ENCODE peak calls at places on chromosomes 2 and 18, in seven cellular contexts. S, O, A, P, J, U and W are unnamed samples.

GRCh38 chr18:51066273-51066672 is 36.3 kb downstream of the SMAD4 start:
- DNase-seq in S (no peak), O (no peak), A (peak; percentile 78), P (no peak), J (peak; percentile 33), U (no peak), W (no peak)

GRCh38 chr2:197674060-197674459 is 1.3 kb downstream of the RFTN2 start:
- DNase-seq in S (no peak), O (no peak), A (no peak), P (no peak), J (no peak), U (no peak), W (no peak)

GRCh38 chr2:25971596-25971995 is 10.7 kb downstream of the KIF3C start:
- DNase-seq in S (no peak), O (no peak), A (no peak), P (no peak), J (no peak), U (no peak), W (no peak)

GRCh38 chr2:20185176-20186022 is 39.5 kb downstream of the SDC1 start:
- DNase-seq in S (no peak), O (no peak), A (peak; percentile 69), P (peak; percentile 34), J (peak; percentile 61), U (no peak), W (no peak)

GRCh38 chr2:37776487-37776886 is 105.0 kb upstream of the CDC42EP3 start:
- DNase-seq in S (no peak), O (peak; percentile 89), A (peak; percentile 93), P (peak; percentile 27), J (peak; percentile 94), U (peak; percentile 7), W (no peak)

GRCh38 chr18:67525328-67526110 is 9.0 kb upstream of the DSEL start:
- DNase-seq in S (peak; percentile 39), O (peak; percentile 90), A (peak; percentile 99), P (peak; percentile 94), J (peak; percentile 90), U (no peak), W (no peak)

GRCh38 chr18:22309191-22309590 is 108.5 kb downstream of the CTAGE1 start:
- DNase-seq in S (no peak), O (no peak), A (peak; percentile 85), P (peak; percentile 32), J (no peak), U (no peak), W (no peak)

GRCh38 chr18:76584414-76585310 is 89.6 kb upstream of the ZNF516 start:
- DNase-seq in S (no peak), O (no peak), A (no peak), P (no peak), J (no peak), U (no peak), W (no peak)

GRCh38 chr2:196925768-196926561 is 542 bp downstream of the PGAP1 start:
- DNase-seq in S (peak; percentile 36), O (peak; percentile 74), A (peak; percentile 26), P (peak; percentile 37), J (peak; percentile 58), U (no peak), W (peak; percentile 51)

GRCh38 chr2:45781464-45781811 is 130.0 kb downstream of the PRKCE start:
- DNase-seq in S (no peak), O (no peak), A (no peak), P (no peak), J (no peak), U (no peak), W (no peak)

GRCh38 chr2:175309799-175310198 is 128.3 kb upstream of the ATP5MC3 start:
- DNase-seq in S (no peak), O (peak; percentile 65), A (peak; percentile 10), P (peak; percentile 4), J (peak; percentile 25), U (peak; percentile 23), W (peak; percentile 70)

GRCh38 chr2:74502720-74503505 is 3.5 kb upstream of the LBX2 start:
- DNase-seq in S (no peak), O (peak; percentile 78), A (peak; percentile 84), P (peak; percentile 89), J (peak; percentile 88), U (no peak), W (peak; percentile 82)

GRCh38 chr2:33000986-33001385 is 54.2 kb downstream of the LTBP1 start:
- DNase-seq in S (no peak), O (no peak), A (peak; percentile 80), P (peak; percentile 77), J (no peak), U (no peak), W (no peak)

GRCh38 chr18:23302852-23303527 is 150.1 kb upstream of the RIOK3 start:
- DNase-seq in S (no peak), O (no peak), A (peak; percentile 81), P (peak; percentile 98), J (peak; percentile 96), U (no peak), W (no peak)

GRCh38 chr2:29423267-29423666 is 308.1 kb downstream of the CLIP4 start:
- DNase-seq in S (no peak), O (no peak), A (no peak), P (no peak), J (no peak), U (no peak), W (no peak)

GRCh38 chr2:39712953-39713352 is 47.2 kb downstream of the TMEM178A start:
- DNase-seq in S (no peak), O (no peak), A (no peak), P (no peak), J (no peak), U (no peak), W (no peak)

GRCh38 chr2:234458466-234458865 is 38.4 kb downstream of the ARL4C start:
- DNase-seq in S (no peak), O (no peak), A (no peak), P (no peak), J (no peak), U (no peak), W (no peak)

GRCh38 chr2:25672500-25673169 is 742 bp downstream of the DTNB start:
- DNase-seq in S (peak; percentile 48), O (peak; percentile 75), A (peak; percentile 22), P (peak; percentile 29), J (peak; percentile 37), U (no peak), W (peak; percentile 74)

GRCh38 chr18:3651266-3651665 is 201.3 kb downstream of the TGIF1 start:
- DNase-seq in S (no peak), O (no peak), A (no peak), P (no peak), J (peak; percentile 44), U (no peak), W (no peak)
- H2BK120ac ChIP-seq in S (no peak overlapping the region), O (no peak overlapping the region), A (peak overlapping the region; percentile 90), P (no peak overlapping the region), J (no peak overlapping the region), U (no peak overlapping the region), W (no peak overlapping the region)

GRCh38 chr2:72148975-72149555 is 1.4 kb upstream of the CYP26B1 start:
- DNase-seq in S (peak; percentile 47), O (peak; percentile 56), A (peak; percentile 10), P (peak; percentile 74), J (peak; percentile 26), U (no peak), W (peak; percentile 63)
- H3K4me1 ChIP-seq in S (peaks cover 17% of the 10 kb centered on the region), O (no peaks in the 10 kb centered on the region), A (peaks cover 14% of the 10 kb centered on the region), P (peaks cover 31% of the 10 kb centered on the region), J (peaks cover 42% of the 10 kb centered on the region), U (peaks cover 29% of the 10 kb centered on the region), W (no peaks in the 10 kb centered on the region)

GRCh38 chr2:205683179-205683978 is 1.1 kb downstream of the NRP2 start:
- DNase-seq in S (no peak), O (no peak), A (peak; percentile 79), P (peak; percentile 71), J (peak; percentile 92), U (no peak), W (no peak)

GRCh38 chr2:205682239-205683021 is at the start of gene NRP2:
- DNase-seq in S (peak; percentile 84), O (peak; percentile 96), A (peak; percentile 89), P (peak; percentile 66), J (peak; percentile 92), U (peak; percentile 70), W (peak; percentile 90)

GRCh38 chr2:205685314-205686230 is 3.3 kb downstream of the NRP2 start:
- DNase-seq in S (no peak), O (peak; percentile 89), A (peak; percentile 67), P (peak; percentile 74), J (peak; percentile 78), U (no peak), W (peak; percentile 76)

GRCh38 chr2:205684871-205685313 is 2.6 kb downstream of the NRP2 start:
- DNase-seq in S (no peak), O (no peak), A (peak; percentile 60), P (no peak), J (peak; percentile 57), U (no peak), W (peak; percentile 61)

GRCh38 chr2:205683991-205684390 is 1.7 kb downstream of the NRP2 start:
- DNase-seq in S (no peak), O (no peak), A (no peak), P (no peak), J (no peak), U (no peak), W (no peak)
- H2BK120ac ChIP-seq in S (no peak overlapping the region), O (no peak overlapping the region), A (peak overlapping the region; percentile 64), P (no peak overlapping the region), J (no peak overlapping the region), U (no peak overlapping the region), W (no peak overlapping the region)

GRCh38 chr2:169108098-169108884 is 38.9 kb downstream of the DHRS9 start:
- DNase-seq in S (no peak), O (no peak), A (no peak), P (no peak), J (no peak), U (no peak), W (no peak)

GRCh38 chr2:169107645-169108044 is 38.3 kb downstream of the DHRS9 start:
- DNase-seq in S (no peak), O (no peak), A (no peak), P (no peak), J (no peak), U (no peak), W (no peak)

GRCh38 chr2:169112841-169113240 is 43.5 kb downstream of the DHRS9 start:
- DNase-seq in S (no peak), O (no peak), A (no peak), P (no peak), J (no peak), U (no peak), W (no peak)

GRCh38 chr2:169109502-169110409 is 40.4 kb downstream of the DHRS9 start:
- DNase-seq in S (peak; percentile 85), O (peak; percentile 86), A (peak; percentile 62), P (peak; percentile 89), J (peak; percentile 66), U (peak; percentile 49), W (peak; percentile 85)

GRCh38 chr2:169110919-169111318 is 41.6 kb downstream of the DHRS9 start:
- DNase-seq in S (no peak), O (no peak), A (no peak), P (no peak), J (no peak), U (no peak), W (peak; percentile 59)
- H3K4me1 ChIP-seq in S (peaks cover 4% of the 10 kb centered on the region), O (no peaks in the 10 kb centered on the region), A (no peaks in the 10 kb centered on the region), P (peaks cover 8% of the 10 kb centered on the region), J (no peaks in the 10 kb centered on the region), U (peaks cover 6% of the 10 kb centered on the region), W (peaks cover 2% of the 10 kb centered on the region)

GRCh38 chr2:149346272-149346671 is 15.9 kb downstream of the LYPD6 start:
- DNase-seq in S (no peak), O (no peak), A (no peak), P (no peak), J (no peak), U (no peak), W (no peak)
- H2BK120ac ChIP-seq in S (no peak overlapping the region), O (no peak overlapping the region), A (no peak overlapping the region), P (no peak overlapping the region), J (no peak overlapping the region), U (no peak overlapping the region), W (no peak overlapping the region)

GRCh38 chr2:113878743-113879142 is 11.1 kb upstream of the ACTR3 start:
- DNase-seq in S (no peak), O (no peak), A (no peak), P (no peak), J (no peak), U (no peak), W (no peak)
- H3K4me1 ChIP-seq in S (no peaks in the 10 kb centered on the region), O (no peaks in the 10 kb centered on the region), A (peaks cover 10% of the 10 kb centered on the region), P (peaks cover 7% of the 10 kb centered on the region), J (no peaks in the 10 kb centered on the region), U (peaks cover 3% of the 10 kb centered on the region), W (no peaks in the 10 kb centered on the region)